ENCODE peak calls at places on chromosomes 16 and 17, in five cellular contexts. One of them, this sample, is unnamed.

GRCh38 chr17:68033636-68034451 is 1.7 kb upstream of the KPNA2 start:
- DNase-seq in GM12878: no peak
- DNase-seq in A549: peak; percentile 90
- DNase-seq in SK-N-SH: peak; percentile 51
- DNase-seq in IMR-90: peak; percentile 65
- DNase-seq in this sample: peak; percentile 22

GRCh38 chr16:58912571-58912970 is 178.5 kb upstream of the GOT2 start:
- DNase-seq in A549: no peak
- DNase-seq in GM12878: no peak
- DNase-seq in SK-N-SH: no peak
- DNase-seq in IMR-90: no peak
- DNase-seq in this sample: no peak

GRCh38 chr17:15914400-15915165 is 30.3 kb upstream of the ADORA2B start:
- DNase-seq in IMR-90: peak; percentile 70
- DNase-seq in GM12878: no peak
- DNase-seq in A549: no peak
- DNase-seq in SK-N-SH: no peak
- DNase-seq in this sample: no peak

GRCh38 chr16:88387941-88388627 is 5.3 kb downstream of the ZNF469 start:
- DNase-seq in SK-N-SH: no peak
- DNase-seq in GM12878: no peak
- DNase-seq in A549: peak; percentile 74
- DNase-seq in IMR-90: peak; percentile 51
- DNase-seq in this sample: no peak

GRCh38 chr16:69861276-69862030 is 89.7 kb upstream of the CLEC18A start:
- DNase-seq in SK-N-SH: no peak
- DNase-seq in A549: no peak
- DNase-seq in IMR-90: peak; percentile 75
- DNase-seq in GM12878: no peak
- DNase-seq in this sample: no peak

GRCh38 chr16:82653550-82654511 is 27.1 kb downstream of the CDH13 start:
- DNase-seq in A549: peak; percentile 44
- DNase-seq in GM12878: peak; percentile 90
- DNase-seq in SK-N-SH: no peak
- DNase-seq in IMR-90: peak; percentile 95
- DNase-seq in this sample: no peak

GRCh38 chr17:46191332-46192210 is 1.7 kb downstream of the KANSL1 start:
- DNase-seq in IMR-90: no peak
- DNase-seq in A549: peak; percentile 97
- DNase-seq in GM12878: no peak
- DNase-seq in SK-N-SH: peak; percentile 71
- DNase-seq in this sample: peak; percentile 73

GRCh38 chr16:89826531-89827382 is 1.5 kb upstream of the SPIRE2 start:
- DNase-seq in GM12878: no peak
- DNase-seq in IMR-90: no peak
- DNase-seq in SK-N-SH: no peak
- DNase-seq in A549: no peak
- DNase-seq in this sample: no peak

GRCh38 chr17:27871407-27871806 is 21.8 kb downstream of the LYRM9 start:
- DNase-seq in GM12878: no peak
- DNase-seq in IMR-90: no peak
- DNase-seq in A549: no peak
- DNase-seq in SK-N-SH: no peak
- DNase-seq in this sample: no peak

GRCh38 chr16:27786881-27787625 is 237.1 kb downstream of the KATNIP start:
- DNase-seq in SK-N-SH: no peak
- DNase-seq in A549: no peak
- DNase-seq in IMR-90: no peak
- DNase-seq in GM12878: no peak
- DNase-seq in this sample: no peak

GRCh38 chr17:15341385-15341849 is at the start of gene TEKT3:
- DNase-seq in IMR-90: peak; percentile 55
- DNase-seq in GM12878: no peak
- DNase-seq in SK-N-SH: peak; percentile 94
- DNase-seq in A549: peak; percentile 90
- DNase-seq in this sample: peak; percentile 51

GRCh38 chr16:69711115-69711740 is 15.1 kb downstream of the NQO1 start:
- DNase-seq in A549: no peak
- DNase-seq in IMR-90: peak; percentile 81
- DNase-seq in GM12878: no peak
- DNase-seq in SK-N-SH: no peak
- DNase-seq in this sample: no peak

GRCh38 chr17:61551255-61551742 is 39.7 kb downstream of the NACA2 start:
- DNase-seq in IMR-90: peak; percentile 67
- DNase-seq in GM12878: no peak
- DNase-seq in A549: peak; percentile 77
- DNase-seq in SK-N-SH: peak; percentile 75
- DNase-seq in this sample: peak; percentile 12
- TF ChIP-seq RCOR1 in IMR-90: no peak
- TF ChIP-seq RCOR1 in GM12878: no peak
- TF ChIP-seq RCOR1 in A549: no peak
- TF ChIP-seq RCOR1 in SK-N-SH: peak; percentile 36
- TF ChIP-seq RCOR1 in this sample: no peak

GRCh38 chr16:56697456-56698155 is 15.3 kb downstream of the MT1X start:
- DNase-seq in GM12878: no peak
- DNase-seq in A549: no peak
- DNase-seq in SK-N-SH: no peak
- DNase-seq in IMR-90: no peak
- DNase-seq in this sample: no peak
- TF ChIP-seq RCOR1 in GM12878: no peak
- TF ChIP-seq RCOR1 in A549: no peak
- TF ChIP-seq RCOR1 in SK-N-SH: no peak
- TF ChIP-seq RCOR1 in IMR-90: no peak
- TF ChIP-seq RCOR1 in this sample: no peak

GRCh38 chr17:9408381-9408780 is 167.2 kb downstream of the STX8 start:
- DNase-seq in IMR-90: peak; percentile 75
- DNase-seq in SK-N-SH: no peak
- DNase-seq in A549: no peak
- DNase-seq in GM12878: no peak
- DNase-seq in this sample: no peak
- TF ChIP-seq RCOR1 in IMR-90: no peak
- TF ChIP-seq RCOR1 in SK-N-SH: no peak
- TF ChIP-seq RCOR1 in A549: no peak
- TF ChIP-seq RCOR1 in GM12878: no peak
- TF ChIP-seq RCOR1 in this sample: no peak

GRCh38 chr17:48307814-48308411 is 122.1 kb downstream of the SKAP1 start:
- DNase-seq in A549: peak; percentile 58
- DNase-seq in GM12878: no peak
- DNase-seq in IMR-90: peak; percentile 74
- DNase-seq in SK-N-SH: peak; percentile 48
- DNase-seq in this sample: peak; percentile 57
- TF ChIP-seq RCOR1 in A549: no peak
- TF ChIP-seq RCOR1 in GM12878: no peak
- TF ChIP-seq RCOR1 in IMR-90: no peak
- TF ChIP-seq RCOR1 in SK-N-SH: no peak
- TF ChIP-seq RCOR1 in this sample: no peak

GRCh38 chr17:74750327-74751069 is 2.1 kb downstream of the NHERF1 start:
- DNase-seq in IMR-90: no peak
- DNase-seq in A549: no peak
- DNase-seq in SK-N-SH: no peak
- DNase-seq in GM12878: no peak
- DNase-seq in this sample: no peak
- TF ChIP-seq RCOR1 in IMR-90: no peak
- TF ChIP-seq RCOR1 in A549: no peak
- TF ChIP-seq RCOR1 in SK-N-SH: no peak
- TF ChIP-seq RCOR1 in GM12878: no peak
- TF ChIP-seq RCOR1 in this sample: no peak

This sample was measured in K562.